ENCODE peak calls at places on chromosome 10, in eight cellular contexts. V is stimulated activated CD4-positive, alpha-beta T cell treated with anti-CD3 and anti-CD28 coated beads, Interleukin-12 subunit alpha, Interleukin-12 subunit beta, amount 100 ng/mL, for 24 hours; Y is A673; D is fibroblast of the aortic adventitia; Z is iris pigment epithelial cell; E is substantia nigra; U is SW480; T is HuH-7.5. K is an unnamed sample.

GRCh38 chr10:77671594-77672252 is 34.1 kb upstream of the KCNMA1 start:
- DNase-seq in V (no peak), Y (no peak), D (no peak), Z (no peak), E (no peak), U (no peak), T (no peak), K (no peak)

GRCh38 chr10:35335718-35336083 is 608 bp upstream of the CCNY start:
- DNase-seq in V (no peak), Y (peak), D (no peak), Z (no peak), E (no peak), U (no peak), T (no peak), K (peak)

GRCh38 chr10:75018233-75018632 is 93.2 kb upstream of the SAMD8 start:
- DNase-seq in V (no peak), Y (no peak), D (no peak), Z (no peak), E (no peak), U (no peak), T (no peak), K (no peak)

GRCh38 chr10:122481296-122482056 is 20.1 kb downstream of the HTRA1 start:
- DNase-seq in V (no peak), Y (no peak), D (no peak), Z (no peak), E (no peak), U (no peak), T (no peak), K (no peak)

GRCh38 chr10:75941181-75941580 is 509.8 kb downstream of the LRMDA start:
- DNase-seq in V (no peak), Y (no peak), D (no peak), Z (no peak), E (no peak), U (no peak), T (no peak), K (no peak)

GRCh38 chr10:114347191-114347739 is 57.0 kb downstream of the AFAP1L2 start:
- DNase-seq in V (no peak), Y (no peak), D (no peak), Z (no peak), E (no peak), U (no peak), T (no peak), K (no peak)

GRCh38 chr10:128734734-128735133 is 608.5 kb upstream of the MKI67 start:
- DNase-seq in V (no peak), Y (no peak), D (no peak), Z (no peak), E (no peak), U (no peak), T (no peak), K (no peak)

GRCh38 chr10:31204090-31204489 is 114.9 kb upstream of the ZEB1 start:
- DNase-seq in V (no peak), Y (peak), D (peak), Z (peak), E (no peak), U (no peak), T (no peak), K (no peak)

GRCh38 chr10:4224178-4224577 is 439.2 kb upstream of the KLF6 start:
- DNase-seq in V (no peak), Y (no peak), D (no peak), Z (no peak), E (no peak), U (no peak), T (no peak), K (no peak)

GRCh38 chr10:13891542-13892431 is 305.0 kb downstream of the PRPF18 start:
- DNase-seq in V (peak), Y (peak), D (no peak), Z (no peak), E (no peak), U (no peak), T (no peak), K (no peak)

GRCh38 chr10:35216303-35216905 is 89.8 kb downstream of the CREM start:
- DNase-seq in V (no peak), Y (no peak), D (no peak), Z (peak), E (no peak), U (no peak), T (no peak), K (peak)

GRCh38 chr10:120508393-120508792 is 51.4 kb downstream of the PLPP4 start:
- DNase-seq in V (no peak), Y (no peak), D (peak), Z (peak), E (no peak), U (peak), T (no peak), K (no peak)